ENCODE peak calls at places on chromosome 14, in seven cellular contexts. U is CD8-positive, alpha-beta memory T cell; E is spleen; V is CD4-positive, CD25-positive, alpha-beta regulatory T cell; A is Caco-2; I is GM23248; F is PC-9. M is an unnamed sample. For H3K36me3, the result is how much of the 10 kb centered on the place peaks cover.

GRCh38 chr14:30974628-30975027 is 50.8 kb upstream of the AP4S1 start:
- DNase-seq in I (peak), E (no peak), U (no peak), V (no peak), A (no peak), F (no peak), M (no peak)

GRCh38 chr14:32561520-32561919 is 232.4 kb downstream of the AKAP6 start:
- DNase-seq in F (peak), A (no peak), U (no peak), I (peak), V (no peak), E (no peak), M (no peak)

GRCh38 chr14:77344597-77344996 is 23.8 kb downstream of the GSTZ1 start:
- DNase-seq in E (no peak), V (no peak), A (no peak), U (no peak), F (no peak), I (no peak), M (no peak)

GRCh38 chr14:97376310-97376709 is 579.1 kb downstream of the VRK1 start:
- DNase-seq in A (no peak), E (no peak), I (no peak), F (no peak), U (no peak), V (no peak), M (no peak)

GRCh38 chr14:49953196-49953595 is 60.3 kb downstream of the ARF6 start:
- DNase-seq in F (peak), U (no peak), E (no peak), A (no peak), V (no peak), I (no peak), M (no peak)

GRCh38 chr14:64800000-64800399 is 79.7 kb downstream of the SPTB start:
- DNase-seq in U (no peak), A (no peak), E (no peak), F (no peak), I (peak), V (no peak), M (no peak)

GRCh38 chr14:77151918-77152588 is 10.5 kb upstream of the ZDHHC22 start:
- DNase-seq in I (peak), V (peak), E (peak), F (peak), U (no peak), A (no peak), M (no peak)

GRCh38 chr14:72961579-72962335 is 35.5 kb downstream of the DCAF4 start:
- DNase-seq in U (no peak), A (no peak), I (peak), F (peak), V (no peak), E (no peak), M (no peak)

GRCh38 chr14:28867571-28867970 is 101.0 kb downstream of the FOXG1 start:
- DNase-seq in I (peak), V (no peak), E (no peak), F (no peak), U (no peak), A (no peak), M (no peak)

GRCh38 chr14:33510991-33511390 is 439.9 kb downstream of the EGLN3 start:
- DNase-seq in F (no peak), V (no peak), U (no peak), A (no peak), I (no peak), E (no peak), M (no peak)

GRCh38 chr14:50829472-50830043 is 1.4 kb downstream of the NIN start:
- DNase-seq in E (no peak), V (no peak), I (peak), A (no peak), F (no peak), U (no peak), M (no peak)

GRCh38 chr14:95125951-95126350 is 31.4 kb downstream of the DICER1 start:
- DNase-seq in V (no peak), U (no peak), E (no peak), A (no peak), I (no peak), F (no peak), M (no peak)

GRCh38 chr14:95130545-95130944 is 26.8 kb downstream of the DICER1 start:
- DNase-seq in V (no peak), A (no peak), U (no peak), F (no peak), I (no peak), E (no peak), M (no peak)

GRCh38 chr14:95127531-95127911 is 29.8 kb downstream of the DICER1 start:
- DNase-seq in I (no peak), A (no peak), E (no peak), F (no peak), V (no peak), U (no peak), M (no peak)

GRCh38 chr14:95126906-95127530 is 30.3 kb downstream of the DICER1 start:
- DNase-seq in V (no peak), U (no peak), F (no peak), E (no peak), I (no peak), A (no peak), M (no peak)

DNA sequence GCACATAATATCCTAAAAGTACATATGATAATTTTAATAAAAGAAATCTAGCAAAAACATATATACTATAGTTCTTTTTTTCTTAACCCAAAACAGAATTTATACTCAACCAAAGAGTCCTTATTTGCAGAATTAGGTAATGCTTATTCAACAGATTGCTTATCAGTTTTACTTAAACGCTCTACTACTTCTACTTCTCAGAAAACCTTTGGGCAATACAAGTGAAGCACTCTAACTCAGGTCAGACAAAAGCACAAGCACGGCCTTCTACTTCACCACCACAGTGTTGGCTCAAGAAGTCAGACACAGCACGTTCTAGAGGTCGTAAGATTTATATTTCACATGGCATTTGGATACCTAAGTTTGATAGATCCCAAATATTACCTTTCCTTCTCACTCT is 29.2 kb downstream of the DICER1 start:
- DNase-seq in U (no peak), V (no peak), F (no peak), A (no peak), I (no peak), E (no peak), M (no peak)
- H3K36me3 ChIP-seq in U (under half), V (half or more), F (under half), A (under half), I (half or more), E (half or more), M (under half)

GRCh38 chr14:103136076-103136340 is 12.7 kb downstream of the TNFAIP2 start:
- DNase-seq in F (no peak), E (no peak), I (no peak), A (no peak), U (no peak), V (no peak), M (no peak)

GRCh38 chr14:103133213-103134140 is 10.2 kb downstream of the TNFAIP2 start:
- DNase-seq in I (no peak), A (no peak), F (no peak), E (no peak), V (no peak), U (no peak), M (no peak)

GRCh38 chr14:103135333-103136075 is 12.2 kb downstream of the TNFAIP2 start:
- DNase-seq in V (no peak), U (no peak), F (no peak), E (no peak), I (no peak), A (no peak), M (no peak)

GRCh38 chr14:103134405-103134804 is 11.1 kb downstream of the TNFAIP2 start:
- DNase-seq in E (no peak), V (no peak), U (no peak), F (no peak), A (no peak), I (no peak), M (no peak)

GRCh38 chr14:103134919-103135318 is 11.7 kb downstream of the TNFAIP2 start:
- DNase-seq in I (no peak), F (no peak), A (no peak), E (no peak), V (no peak), U (no peak), M (no peak)
- H3K36me3 ChIP-seq in I (under half), F (half or more), A (under half), E (half or more), V (under half), U (under half), M (under half)

DNA sequence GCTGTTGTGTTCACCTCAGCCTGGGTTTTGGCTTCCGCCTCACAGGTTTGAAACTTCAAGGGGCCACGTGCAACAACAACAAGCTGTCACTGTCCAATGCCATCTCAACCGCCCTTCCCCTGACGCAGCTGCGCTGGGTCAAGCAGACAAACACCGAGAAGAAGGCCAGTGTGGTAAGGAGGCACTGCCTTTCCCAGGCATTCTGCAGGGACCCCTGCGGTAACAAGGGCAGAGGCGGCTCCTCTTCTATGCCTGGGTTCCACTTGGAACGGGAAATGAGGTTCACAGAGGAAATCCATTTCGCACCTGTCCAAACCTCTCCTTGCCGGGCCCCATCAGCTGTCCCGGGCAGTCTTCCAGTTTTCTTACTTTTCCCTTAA is 36.8 kb downstream of the HSP90AA1 start:
- DNase-seq in F (no peak), V (no peak), I (no peak), E (peak), A (no peak), U (no peak), M (no peak)
- H3K36me3 ChIP-seq in F (half or more), V (under half), I (half or more), E (half or more), A (under half), U (under half), M (under half)

DNA sequence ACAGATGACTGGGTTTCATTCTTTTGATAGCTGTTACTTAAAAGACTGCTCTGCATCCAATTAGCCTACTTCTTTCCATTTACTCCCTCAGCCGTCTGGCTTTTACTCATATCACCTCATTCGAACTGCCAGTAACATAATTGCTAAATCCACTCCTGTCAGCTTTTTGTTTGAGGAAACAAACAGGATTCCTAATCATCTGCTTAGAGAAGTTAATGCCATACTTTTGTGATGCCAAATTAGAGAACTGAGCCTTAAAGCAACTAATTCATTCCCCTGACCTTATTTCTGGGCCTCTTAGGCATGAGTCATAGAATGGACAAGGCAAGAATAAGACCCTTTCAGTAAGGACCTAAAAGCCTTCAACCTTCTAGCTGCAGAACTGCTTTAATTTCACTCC is 2.9 kb downstream of the OXA1L start:
- DNase-seq in E (no peak), V (no peak), I (no peak), F (no peak), U (no peak), A (no peak), M (no peak)
- H3K36me3 ChIP-seq in E (half or more), V (half or more), I (under half), F (under half), U (under half), A (under half), M (under half)

DNA sequence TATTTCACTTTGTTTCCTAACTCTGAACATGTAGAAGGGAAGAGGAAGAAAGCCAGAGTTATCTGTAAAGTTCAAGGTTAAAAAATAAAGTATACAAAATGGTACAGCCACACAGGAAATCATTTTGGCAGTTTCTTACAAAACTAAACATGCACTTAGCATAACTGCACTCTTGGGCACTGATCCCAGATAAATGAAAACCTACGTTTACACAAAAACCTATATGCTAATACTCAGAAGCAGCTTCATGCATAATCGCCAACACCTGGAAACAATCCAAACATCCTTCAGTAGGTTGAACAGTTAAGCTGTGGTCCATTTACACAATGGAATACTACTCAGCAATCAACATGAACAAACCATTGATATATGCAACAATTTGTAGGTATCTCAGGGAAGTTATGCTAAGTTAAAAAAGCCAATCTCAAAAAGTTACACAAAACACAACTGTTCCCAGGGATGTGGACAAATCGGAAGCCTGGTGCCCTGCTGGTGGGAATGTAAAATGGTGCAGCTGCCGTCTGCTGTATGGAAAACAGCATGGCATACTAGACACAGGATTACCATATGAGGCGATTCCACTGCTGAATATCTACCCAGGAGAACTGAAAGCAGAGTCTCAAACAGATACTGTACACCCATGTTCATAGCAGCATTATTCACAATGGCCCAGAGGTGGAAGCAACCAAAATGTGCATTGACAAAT is 37.6 kb downstream of the PSMC1 start:
- DNase-seq in V (no peak), F (no peak), E (no peak), I (no peak), A (no peak), U (no peak), M (no peak)
- H3K36me3 ChIP-seq in V (half or more), F (under half), E (half or more), I (under half), A (under half), U (under half), M (under half)

GRCh38 chr14:96176811-96177211 is 27.8 kb upstream of the BDKRB2 start:
- DNase-seq in F (no peak), I (peak), V (no peak), A (no peak), E (no peak), U (no peak), M (no peak)
- H3K36me3 ChIP-seq in F (under half), I (under half), V (under half), A (under half), E (under half), U (under half), M (under half)

M was measured in mucosa of descending colon.